ENCODE peak calls at places on chromosome 19, in nine cellular contexts. D, L, J, Z, B, A, C, K and Q are unnamed samples.

GRCh38 chr19:45772130-45772880 is 3.3 kb upstream of the SIX5 start:
- DNase-seq in K (no peak), D (no peak), C (no peak), B (no peak), A (peak; percentile 32), Z (no peak), L (no peak), J (no peak), Q (no peak)

GRCh38 chr19:40392894-40393517 is 3.0 kb upstream of the HIPK4 start:
- DNase-seq in A (no peak), J (no peak), K (no peak), L (no peak), B (no peak), D (no peak), C (peak; percentile 45), Z (no peak), Q (no peak)

GRCh38 chr19:1076951-1077350 is 10.0 kb downstream of the ARHGAP45 start:
- DNase-seq in J (peak; percentile 90), K (no peak), D (peak; percentile 85), A (no peak), C (no peak), B (no peak), Z (peak; percentile 91), L (peak; percentile 87), Q (peak; percentile 95)

GRCh38 chr19:5130371-5131030 is 161.6 kb downstream of the KDM4B start:
- DNase-seq in B (no peak), K (no peak), Z (peak; percentile 77), L (no peak), A (no peak), C (no peak), J (peak; percentile 72), D (peak; percentile 25), Q (no peak)

GRCh38 chr19:35024095-35024494 is 6.2 kb upstream of the SCN1B start:
- DNase-seq in K (no peak), L (no peak), A (no peak), C (no peak), D (no peak), B (no peak), J (no peak), Z (no peak), Q (no peak)

GRCh38 chr19:46442808-46443450 is 14.2 kb upstream of the PNMA8C start:
- DNase-seq in B (peak; percentile 76), D (no peak), Z (no peak), L (no peak), K (peak; percentile 71), A (peak; percentile 70), C (no peak), J (no peak), Q (no peak)

GRCh38 chr19:35436477-35437141 is 11.4 kb upstream of the FFAR2 start:
- DNase-seq in C (no peak), J (no peak), L (no peak), A (peak; percentile 46), D (no peak), K (peak; percentile 57), Z (no peak), B (peak; percentile 63), Q (no peak)

GRCh38 chr19:10006335-10006708 is 4.0 kb downstream of the COL5A3 start:
- DNase-seq in L (no peak), K (peak; percentile 74), Z (no peak), A (peak; percentile 70), C (no peak), B (peak; percentile 58), D (no peak), J (no peak), Q (no peak)

GRCh38 chr19:3554254-3555083 is 2.9 kb downstream of the MFSD12 start:
- DNase-seq in Z (peak; percentile 60), C (no peak), K (no peak), J (peak; percentile 55), B (no peak), L (no peak), A (no peak), D (no peak), Q (peak; percentile 25)

GRCh38 chr19:54209748-54210494 is 9.3 kb downstream of the RPS9 start:
- DNase-seq in L (peak; percentile 94), J (no peak), D (no peak), B (peak; percentile 99), C (peak; percentile 48), Z (no peak), A (peak; percentile 97), K (peak; percentile 96), Q (no peak)

GRCh38 chr19:15324791-15325519 is 7.4 kb downstream of the BRD4 start:
- DNase-seq in B (no peak), Z (no peak), D (no peak), C (peak; percentile 98), L (no peak), A (no peak), K (no peak), J (no peak), Q (no peak)